ENCODE peak calls at places on chromosomes 2 and 18, in ten cellular contexts. P, V, U, Z, B, Q, C, L, K and M are unnamed samples.

GRCh38 chr2:199590323-199590915 is 132.7 kb upstream of the SATB2 start:
- DNase-seq in U (no peak), V (no peak), L (no peak), B (no peak), C (no peak), Q (no peak), P (no peak), K (no peak), Z (no peak), M (no peak)

GRCh38 chr2:101479328-101479727 is 4.4 kb upstream of the RFX8 start:
- DNase-seq in P (no peak), V (no peak), B (no peak), L (no peak), C (no peak), Q (no peak), U (no peak), K (no peak), Z (no peak), M (no peak)

GRCh38 chr2:108853421-108853820 is 66.8 kb downstream of the CCDC138 start:
- DNase-seq in P (peak), U (no peak), K (peak), Q (no peak), Z (no peak), V (no peak), B (peak), L (no peak), C (no peak), M (peak)

GRCh38 chr2:119772128-119772527 is 12.4 kb downstream of the PTPN4 start:
- DNase-seq in Q (no peak), Z (no peak), V (no peak), P (no peak), K (no peak), U (no peak), C (no peak), B (no peak), L (no peak), M (no peak)

GRCh38 chr2:45765007-45765767 is 113.7 kb downstream of the PRKCE start:
- DNase-seq in V (no peak), C (no peak), U (no peak), K (no peak), B (no peak), L (no peak), Z (peak), P (no peak), Q (no peak), M (no peak)

GRCh38 chr2:21047161-21048009 is 3.5 kb upstream of the APOB start:
- DNase-seq in Q (peak), Z (no peak), P (no peak), L (no peak), C (no peak), U (no peak), K (no peak), B (no peak), V (no peak), M (peak)

GRCh38 chr2:237501892-237502513 is 15.0 kb downstream of the MLPH start:
- DNase-seq in C (no peak), Z (no peak), K (no peak), L (no peak), V (no peak), Q (no peak), U (no peak), B (no peak), P (peak), M (no peak)

GRCh38 chr2:68185541-68186164 is 28.0 kb downstream of the PNO1 start:
- DNase-seq in B (no peak), L (peak), V (peak), Q (no peak), Z (peak), P (peak), C (peak), K (no peak), U (peak), M (no peak)

GRCh38 chr2:231161252-231162035 is 36.6 kb upstream of the HTR2B start:
- DNase-seq in L (no peak), Z (no peak), K (no peak), U (no peak), B (no peak), P (no peak), V (no peak), C (no peak), Q (no peak), M (no peak)

GRCh38 chr18:9688036-9688741 is 19.9 kb upstream of the RAB31 start:
- DNase-seq in Z (no peak), Q (no peak), K (no peak), B (no peak), U (no peak), P (peak), V (peak), C (no peak), L (no peak), M (peak)

GRCh38 chr18:54607213-54607934 is 16.3 kb downstream of the DYNAP start:
- DNase-seq in Q (no peak), P (peak), K (no peak), U (peak), B (no peak), C (no peak), L (no peak), V (peak), Z (no peak), M (no peak)

DNA sequence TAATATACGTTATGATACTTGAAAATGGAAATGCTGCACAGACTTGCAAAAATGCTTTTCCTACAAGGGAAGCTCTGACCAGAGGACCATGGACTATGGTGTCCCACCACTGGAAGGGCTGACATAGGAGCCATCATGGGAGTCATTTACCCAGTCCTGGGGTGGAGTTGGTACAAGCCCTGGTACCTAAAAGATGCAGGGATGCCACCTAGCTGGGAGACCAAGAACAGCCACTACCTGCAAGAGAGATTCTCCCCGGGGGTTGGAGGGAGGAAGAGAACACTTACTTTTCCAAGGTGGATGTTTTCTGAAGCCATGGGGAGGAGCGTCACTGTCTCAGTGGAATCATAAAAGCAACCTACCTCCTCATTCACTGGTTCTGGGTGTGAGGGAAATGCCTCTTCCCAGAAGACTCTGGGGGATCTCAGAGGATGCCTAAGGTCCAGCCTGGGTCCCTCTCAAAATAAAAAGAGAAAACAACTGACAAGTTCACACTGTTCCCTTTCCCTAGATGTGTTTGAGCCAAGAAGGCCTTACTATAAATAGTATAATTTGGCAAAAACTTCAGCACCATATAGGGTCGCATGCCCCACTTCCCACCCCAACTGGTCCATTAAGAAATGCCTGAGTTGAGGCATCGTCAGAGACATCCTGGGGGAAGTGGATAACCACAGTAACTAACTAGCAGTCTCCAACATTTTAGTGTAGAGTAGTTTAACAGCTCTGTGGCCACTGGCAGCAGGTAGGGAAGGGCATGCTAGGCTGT is 39.9 kb downstream of the REEP1 start:
- DNase-seq in L (no peak), B (no peak), K (no peak), Z (no peak), Q (no peak), C (no peak), U (no peak), P (no peak), V (peak), M (no peak)
- TF ChIP-seq CTCF in L (peak), B (no peak), K (no peak), Z (no peak), Q (no peak), C (peak), U (peak), P (no peak), V (no peak), M (peak)

GRCh38 chr2:84904717-84905174 is 710 bp upstream of the TMSB10 start:
- DNase-seq in Z (no peak), K (no peak), U (peak), L (peak), P (peak), Q (peak), C (peak), V (peak), B (no peak), M (peak)

GRCh38 chr2:84905181-84906107 is at the start of gene TMSB10:
- DNase-seq in V (peak), C (peak), L (peak), B (no peak), U (peak), K (no peak), Z (no peak), Q (peak), P (peak), M (peak)

GRCh38 chr2:84902526-84902925 is 2.9 kb upstream of the TMSB10 start:
- DNase-seq in B (no peak), L (no peak), V (no peak), K (no peak), U (no peak), Z (no peak), P (no peak), Q (no peak), C (no peak), M (no peak)

GRCh38 chr2:84906108-84906899 is 848 bp downstream of the TMSB10 start:
- DNase-seq in C (peak), K (no peak), Q (no peak), U (peak), L (peak), P (no peak), V (no peak), B (no peak), Z (no peak), M (no peak)

GRCh38 chr2:84904151-84904550 is 1.3 kb upstream of the TMSB10 start:
- DNase-seq in Z (no peak), B (no peak), K (no peak), U (no peak), P (no peak), L (no peak), C (no peak), V (no peak), Q (no peak), M (no peak)
- H3K4me3 ChIP-seq in Z (no peak), B (no peak), K (no peak), U (no peak), P (no peak), L (peak), C (peak), V (no peak), Q (peak), M (no peak)

GRCh38 chr2:148642891-148643416 is 1.6 kb upstream of the EPC2 start:
- DNase-seq in B (no peak), C (no peak), K (no peak), U (no peak), V (peak), P (peak), Q (no peak), Z (no peak), L (no peak), M (peak)

GRCh38 chr2:148642112-148642744 is 2.3 kb upstream of the EPC2 start:
- DNase-seq in B (no peak), Q (no peak), V (no peak), C (no peak), K (no peak), L (no peak), Z (no peak), U (no peak), P (no peak), M (no peak)

GRCh38 chr2:148643998-148644884 is at the start of gene EPC2:
- DNase-seq in P (peak), L (peak), U (peak), K (no peak), Z (no peak), C (peak), V (peak), B (peak), Q (peak), M (peak)

GRCh38 chr2:148643421-148643820 is 1.1 kb upstream of the EPC2 start:
- DNase-seq in K (no peak), V (no peak), B (no peak), P (no peak), L (no peak), U (no peak), Z (no peak), Q (no peak), C (no peak), M (no peak)

GRCh38 chr2:148640767-148641166 is 3.8 kb upstream of the EPC2 start:
- DNase-seq in C (no peak), Z (no peak), U (no peak), P (no peak), L (no peak), K (no peak), V (no peak), B (no peak), Q (no peak), M (no peak)
- TF ChIP-seq CTCF in C (peak), Z (peak), U (peak), P (no peak), L (no peak), K (no peak), V (no peak), B (peak), Q (no peak), M (peak)

GRCh38 chr18:5890606-5891360 is 4.5 kb downstream of the TMEM200C start:
- DNase-seq in B (no peak), U (peak), Q (no peak), Z (no peak), C (peak), K (no peak), P (peak), V (no peak), L (peak), M (no peak)
- H3K4me3 ChIP-seq in B (peak), U (peak), Q (peak), Z (no peak), C (peak), K (peak), P (peak), V (no peak), L (peak), M (peak)

GRCh38 chr2:82023710-82024109 is 1719.2 kb upstream of the LRRTM1 start:
- DNase-seq in P (no peak), Q (no peak), L (no peak), U (peak), C (no peak), V (no peak), K (no peak), Z (no peak), B (no peak), M (no peak)
- TF ChIP-seq CTCF in P (no peak), Q (no peak), L (no peak), U (no peak), C (no peak), V (no peak), K (no peak), Z (no peak), B (peak), M (peak)

DNA sequence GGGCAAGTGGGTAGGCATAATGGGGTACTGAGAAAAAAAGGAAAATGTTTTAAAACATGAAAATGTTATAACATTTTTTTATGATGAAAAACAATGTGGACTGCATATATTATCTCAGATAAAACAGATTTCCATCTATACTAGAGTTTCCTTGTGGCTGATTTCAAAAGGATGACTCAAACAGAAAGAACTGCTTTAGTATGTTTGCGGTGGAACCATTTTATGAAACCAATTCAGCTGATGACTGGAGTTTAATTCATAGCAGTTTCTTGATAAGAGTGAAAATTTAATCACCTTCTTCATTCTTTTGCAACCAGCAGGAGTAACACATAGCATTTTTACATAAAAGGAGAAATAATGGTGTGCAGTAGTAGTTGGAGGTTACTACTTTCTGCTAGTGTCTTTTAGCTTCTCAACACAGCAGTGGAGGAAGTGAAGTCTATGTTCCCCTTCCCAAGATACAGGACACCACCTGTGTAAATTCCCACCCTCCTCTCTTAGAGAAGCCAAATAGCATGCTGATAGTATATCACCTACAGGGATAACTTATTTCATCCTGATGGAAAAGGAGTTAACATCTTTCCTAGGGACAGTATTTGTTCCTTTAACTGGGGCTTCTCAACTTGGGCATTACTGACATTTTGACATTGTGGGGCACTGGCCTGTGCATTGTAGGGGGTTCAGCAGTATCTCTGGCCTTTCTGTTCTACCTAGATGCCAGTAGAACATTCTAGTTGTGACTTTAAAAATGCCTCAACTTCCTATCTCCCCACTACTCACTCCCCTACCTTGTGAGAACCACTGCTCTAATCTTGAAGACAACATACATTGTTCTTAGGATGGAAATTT is 29.9 kb downstream of the PELI1 start:
- DNase-seq in C (no peak), Q (no peak), B (peak), P (peak), L (no peak), Z (no peak), V (peak), U (no peak), K (no peak), M (peak)
- H3K4me3 ChIP-seq in C (no peak), Q (peak), B (no peak), P (no peak), L (no peak), Z (no peak), V (no peak), U (no peak), K (no peak), M (no peak)